ENCODE peak calls at places on chromosomes 16 and 17, in six cellular contexts. Q is AG08396; M is sigmoid colon; V is ureter; A is activated CD4-positive, CD25-positive, alpha-beta regulatory T cell; N is cardiac muscle cell. B is an unnamed sample.

GRCh38 chr16:524274-525011 is 3.1 kb upstream of the CAPN15 start:
- DNase-seq in A (no peak), Q (no peak), M (no peak), N (no peak), V (no peak), B (no peak)

GRCh38 chr17:72542317-72542716 is 421.5 kb downstream of the SOX9 start:
- DNase-seq in Q (no peak), M (no peak), V (no peak), A (no peak), N (no peak), B (no peak)

GRCh38 chr17:48351916-48352332 is 78.1 kb downstream of the SKAP1 start:
- DNase-seq in M (no peak), V (no peak), N (peak; percentile 63), Q (peak; percentile 34), A (no peak), B (peak; percentile 23)

GRCh38 chr16:68128577-68129305 is 43.6 kb downstream of the NFATC3 start:
- DNase-seq in A (no peak), N (peak; percentile 23), M (no peak), Q (no peak), V (no peak), B (no peak)

GRCh38 chr16:71499775-71500364 is 10.7 kb upstream of the ZNF19 start:
- DNase-seq in M (no peak), N (peak; percentile 77), V (peak; percentile 54), A (no peak), Q (peak; percentile 66), B (peak; percentile 72)

GRCh38 chr16:4058386-4058785 is 57.9 kb downstream of the ADCY9 start:
- DNase-seq in M (peak; percentile 25), N (no peak), Q (no peak), V (peak; percentile 19), A (no peak), B (no peak)

GRCh38 chr17:15744885-15745284 is 12.8 kb downstream of the TBC1D26 start:
- DNase-seq in N (no peak), V (no peak), Q (no peak), A (no peak), M (no peak), B (no peak)

GRCh38 chr17:81379523-81379942 is 15.7 kb upstream of the BAHCC1 start:
- DNase-seq in V (peak; percentile 74), M (no peak), A (no peak), Q (no peak), N (no peak), B (no peak)

GRCh38 chr17:63405741-63406261 is 40.3 kb downstream of the CYB561 start:
- DNase-seq in A (no peak), V (no peak), Q (peak; percentile 28), N (peak; percentile 85), M (no peak), B (peak; percentile 59)

GRCh38 chr16:22078656-22079055 is 13.7 kb upstream of the VWA3A start:
- DNase-seq in A (no peak), N (no peak), Q (no peak), M (no peak), V (no peak), B (no peak)

GRCh38 chr17:9350083-9350482 is 225.5 kb downstream of the STX8 start:
- DNase-seq in N (peak; percentile 90), Q (peak; percentile 79), A (no peak), V (no peak), M (no peak), B (no peak)

GRCh38 chr17:74192950-74193781 is 10.3 kb upstream of the RPL38 start:
- DNase-seq in A (no peak), V (no peak), Q (no peak), M (peak; percentile 90), N (no peak), B (no peak)

GRCh38 chr17:36747861-36748260 is 146.5 kb downstream of the MRM1 start:
- DNase-seq in N (no peak), A (no peak), V (no peak), M (no peak), Q (no peak), B (no peak)

GRCh38 chr16:8866118-8866883 is 2.5 kb downstream of the CARHSP1 start:
- DNase-seq in Q (no peak), A (no peak), M (peak; percentile 89), N (peak; percentile 77), V (no peak), B (no peak)

GRCh38 chr17:81090361-81091133 is 55.6 kb downstream of the BAIAP2 start:
- DNase-seq in Q (peak; percentile 67), A (no peak), N (peak; percentile 35), M (peak; percentile 85), V (peak; percentile 73), B (no peak)

GRCh38 chr16:34803683-34804416 is 1344.4 kb downstream of the TP53TG3F start:
- DNase-seq in A (no peak), M (no peak), V (no peak), Q (no peak), N (no peak), B (no peak)

GRCh38 chr16:49485663-49486062 is 112.1 kb downstream of the C16orf78 start:
- DNase-seq in M (peak; percentile 46), N (peak; percentile 7), Q (no peak), V (no peak), A (no peak), B (no peak)

GRCh38 chr17:66493283-66494019 is 191.0 kb downstream of the PRKCA start:
- DNase-seq in A (no peak), V (no peak), M (no peak), Q (no peak), N (peak; percentile 83), B (no peak)

GRCh38 chr17:67559381-67559966 is 158.3 kb upstream of the NOL11 start:
- DNase-seq in M (peak; percentile 30), Q (no peak), A (no peak), V (no peak), N (no peak), B (no peak)

GRCh38 chr17:77555741-77556291 is 402.7 kb upstream of the TNRC6C start:
- DNase-seq in M (peak; percentile 71), V (peak; percentile 80), N (peak; percentile 48), Q (no peak), A (no peak), B (peak; percentile 90)

GRCh38 chr17:74282587-74283370 is 8.7 kb downstream of the DNAI2 start:
- DNase-seq in V (no peak), Q (no peak), N (no peak), A (no peak), M (no peak), B (no peak)

GRCh38 chr16:4624827-4625616 is 396 bp downstream of the MGRN1 start:
- DNase-seq in N (peak; percentile 68), V (peak; percentile 68), A (peak; percentile 42), Q (peak; percentile 67), M (peak; percentile 85), B (no peak)

GRCh38 chr17:64661731-64661980 is 451 bp downstream of the SMURF2 start:
- DNase-seq in M (no peak), Q (no peak), A (no peak), V (peak; percentile 52), N (no peak), B (no peak)

GRCh38 chr16:57892041-57892440 is 78.9 kb downstream of the CNGB1 start:
- DNase-seq in A (no peak), Q (no peak), M (no peak), N (peak; percentile 33), V (no peak), B (no peak)

GRCh38 chr17:14826361-14826760 is 438.8 kb downstream of the PMP22 start:
- DNase-seq in N (no peak), A (no peak), Q (no peak), V (no peak), M (no peak), B (no peak)

GRCh38 chr16:69508033-69508432 is 57.7 kb upstream of the NFAT5 start:
- DNase-seq in Q (no peak), N (no peak), A (no peak), V (no peak), M (no peak), B (no peak)

GRCh38 chr17:13306310-13306962 is 288.6 kb upstream of the ELAC2 start:
- DNase-seq in N (peak; percentile 91), M (no peak), V (no peak), A (no peak), Q (peak; percentile 60), B (peak; percentile 6)

GRCh38 chr17:73232587-73233373 is 28.9 kb downstream of the CPSF4L start:
- DNase-seq in A (no peak), Q (peak; percentile 55), V (peak; percentile 53), M (peak; percentile 70), N (peak; percentile 41), B (peak; percentile 53)

GRCh38 chr16:66720766-66721165 is 24.2 kb upstream of the CMTM4 start:
- DNase-seq in N (no peak), M (no peak), A (no peak), V (no peak), Q (no peak), B (no peak)

GRCh38 chr17:78891406-78892061 is 11.5 kb downstream of the CEP295NL start:
- DNase-seq in N (no peak), M (no peak), A (no peak), Q (no peak), V (no peak), B (no peak)

GRCh38 chr16:23700509-23700908 is 12.5 kb downstream of the ERN2 start:
- DNase-seq in A (no peak), V (no peak), Q (no peak), M (no peak), N (no peak), B (no peak)

B was measured in cerebellar cortex.